ENCODE peak calls at places on chromosomes 2 and 18, in nine cellular contexts. One of them, this sample, is unnamed.

GRCh38 chr2:170236639-170237037 is 58.7 kb downstream of the MYO3B start:
- DNase-seq in AG09319: no peak
- DNase-seq in progenitor cell of endocrine pancreas: no peak
- DNase-seq in epithelial cell of esophagus: no peak
- DNase-seq in A673: no peak
- DNase-seq in fibroblast of mammary gland: no peak
- DNase-seq in B cell: no peak
- DNase-seq in esophagus squamous epithelium: no peak
- DNase-seq in endothelial cell: no peak
- DNase-seq in this sample: no peak

GRCh38 chr2:222708274-222708710 is 36.8 kb downstream of the MOGAT1 start:
- DNase-seq in AG09319: no peak
- DNase-seq in progenitor cell of endocrine pancreas: peak; percentile 64
- DNase-seq in epithelial cell of esophagus: peak; percentile 69
- DNase-seq in A673: peak; percentile 81
- DNase-seq in fibroblast of mammary gland: peak; percentile 78
- DNase-seq in B cell: peak; percentile 72
- DNase-seq in esophagus squamous epithelium: no peak
- DNase-seq in endothelial cell: peak; percentile 78
- DNase-seq in this sample: peak; percentile 65

GRCh38 chr2:175432793-175433192 is 251.3 kb upstream of the ATP5MC3 start:
- DNase-seq in AG09319: no peak
- DNase-seq in progenitor cell of endocrine pancreas: no peak
- DNase-seq in epithelial cell of esophagus: no peak
- DNase-seq in A673: no peak
- DNase-seq in fibroblast of mammary gland: no peak
- DNase-seq in B cell: no peak
- DNase-seq in esophagus squamous epithelium: no peak
- DNase-seq in endothelial cell: no peak
- DNase-seq in this sample: no peak

GRCh38 chr2:25340340-25340886 is 1.3 kb downstream of the DNMT3A start:
- DNase-seq in AG09319: no peak
- DNase-seq in progenitor cell of endocrine pancreas: no peak
- DNase-seq in epithelial cell of esophagus: no peak
- DNase-seq in A673: peak; percentile 41
- DNase-seq in fibroblast of mammary gland: no peak
- DNase-seq in B cell: no peak
- DNase-seq in esophagus squamous epithelium: no peak
- DNase-seq in endothelial cell: no peak
- DNase-seq in this sample: no peak

GRCh38 chr2:187302619-187303018 is 145.4 kb downstream of the CALCRL start:
- DNase-seq in AG09319: no peak
- DNase-seq in progenitor cell of endocrine pancreas: no peak
- DNase-seq in epithelial cell of esophagus: peak; percentile 37
- DNase-seq in A673: peak; percentile 51
- DNase-seq in fibroblast of mammary gland: peak; percentile 48
- DNase-seq in B cell: no peak
- DNase-seq in esophagus squamous epithelium: no peak
- DNase-seq in endothelial cell: no peak
- DNase-seq in this sample: peak; percentile 54

GRCh38 chr2:8487461-8487932 is 194.4 kb upstream of the ID2 start:
- DNase-seq in AG09319: no peak
- DNase-seq in progenitor cell of endocrine pancreas: no peak
- DNase-seq in epithelial cell of esophagus: no peak
- DNase-seq in A673: no peak
- DNase-seq in fibroblast of mammary gland: no peak
- DNase-seq in B cell: no peak
- DNase-seq in esophagus squamous epithelium: no peak
- DNase-seq in endothelial cell: no peak
- DNase-seq in this sample: no peak

GRCh38 chr2:81513328-81513727 is 1208.8 kb upstream of the LRRTM1 start:
- DNase-seq in AG09319: no peak
- DNase-seq in progenitor cell of endocrine pancreas: no peak
- DNase-seq in epithelial cell of esophagus: peak; percentile 6
- DNase-seq in A673: no peak
- DNase-seq in fibroblast of mammary gland: no peak
- DNase-seq in B cell: no peak
- DNase-seq in esophagus squamous epithelium: no peak
- DNase-seq in endothelial cell: no peak
- DNase-seq in this sample: no peak

GRCh38 chr18:7855671-7856070 is 288.6 kb downstream of the PTPRM start:
- DNase-seq in AG09319: no peak
- DNase-seq in progenitor cell of endocrine pancreas: no peak
- DNase-seq in epithelial cell of esophagus: no peak
- DNase-seq in A673: no peak
- DNase-seq in fibroblast of mammary gland: no peak
- DNase-seq in B cell: no peak
- DNase-seq in esophagus squamous epithelium: no peak
- DNase-seq in endothelial cell: no peak
- DNase-seq in this sample: no peak

GRCh38 chr18:37612519-37612918 is 46.9 kb upstream of the CELF4 start:
- DNase-seq in AG09319: no peak
- DNase-seq in progenitor cell of endocrine pancreas: no peak
- DNase-seq in epithelial cell of esophagus: no peak
- DNase-seq in A673: no peak
- DNase-seq in fibroblast of mammary gland: no peak
- DNase-seq in B cell: no peak
- DNase-seq in esophagus squamous epithelium: no peak
- DNase-seq in endothelial cell: no peak
- DNase-seq in this sample: no peak

GRCh38 chr18:24773101-24773500 is 312.7 kb downstream of the HRH4 start:
- DNase-seq in AG09319: no peak
- DNase-seq in progenitor cell of endocrine pancreas: no peak
- DNase-seq in epithelial cell of esophagus: no peak
- DNase-seq in A673: no peak
- DNase-seq in fibroblast of mammary gland: no peak
- DNase-seq in B cell: no peak
- DNase-seq in esophagus squamous epithelium: no peak
- DNase-seq in endothelial cell: no peak
- DNase-seq in this sample: no peak

GRCh38 chr2:229445013-229445412 is 173.9 kb upstream of the PID1 start:
- DNase-seq in AG09319: peak; percentile 86
- DNase-seq in progenitor cell of endocrine pancreas: no peak
- DNase-seq in epithelial cell of esophagus: peak; percentile 98
- DNase-seq in A673: no peak
- DNase-seq in fibroblast of mammary gland: peak; percentile 100
- DNase-seq in B cell: no peak
- DNase-seq in esophagus squamous epithelium: no peak
- DNase-seq in endothelial cell: no peak
- DNase-seq in this sample: peak; percentile 90
- TF ChIP-seq CTCF in AG09319: no peak
- TF ChIP-seq CTCF in progenitor cell of endocrine pancreas: no peak
- TF ChIP-seq CTCF in epithelial cell of esophagus: peak; percentile 34
- TF ChIP-seq CTCF in A673: no peak
- TF ChIP-seq CTCF in fibroblast of mammary gland: no peak
- TF ChIP-seq CTCF in B cell: no peak
- TF ChIP-seq CTCF in esophagus squamous epithelium: no peak
- TF ChIP-seq CTCF in endothelial cell: no peak
- TF ChIP-seq CTCF in this sample: peak; percentile 41

GRCh38 chr2:188984126-188984525 is 10.0 kb downstream of the COL3A1 start:
- DNase-seq in AG09319: peak; percentile 85
- DNase-seq in progenitor cell of endocrine pancreas: no peak
- DNase-seq in epithelial cell of esophagus: peak; percentile 20
- DNase-seq in A673: no peak
- DNase-seq in fibroblast of mammary gland: peak; percentile 84
- DNase-seq in B cell: no peak
- DNase-seq in esophagus squamous epithelium: no peak
- DNase-seq in endothelial cell: no peak
- DNase-seq in this sample: peak; percentile 50
- TF ChIP-seq CTCF in AG09319: peak; percentile 56
- TF ChIP-seq CTCF in progenitor cell of endocrine pancreas: no peak
- TF ChIP-seq CTCF in epithelial cell of esophagus: peak; percentile 35
- TF ChIP-seq CTCF in A673: peak; percentile 61
- TF ChIP-seq CTCF in fibroblast of mammary gland: peak; percentile 41
- TF ChIP-seq CTCF in B cell: no peak
- TF ChIP-seq CTCF in esophagus squamous epithelium: no peak
- TF ChIP-seq CTCF in endothelial cell: no peak
- TF ChIP-seq CTCF in this sample: peak; percentile 67

DNA sequence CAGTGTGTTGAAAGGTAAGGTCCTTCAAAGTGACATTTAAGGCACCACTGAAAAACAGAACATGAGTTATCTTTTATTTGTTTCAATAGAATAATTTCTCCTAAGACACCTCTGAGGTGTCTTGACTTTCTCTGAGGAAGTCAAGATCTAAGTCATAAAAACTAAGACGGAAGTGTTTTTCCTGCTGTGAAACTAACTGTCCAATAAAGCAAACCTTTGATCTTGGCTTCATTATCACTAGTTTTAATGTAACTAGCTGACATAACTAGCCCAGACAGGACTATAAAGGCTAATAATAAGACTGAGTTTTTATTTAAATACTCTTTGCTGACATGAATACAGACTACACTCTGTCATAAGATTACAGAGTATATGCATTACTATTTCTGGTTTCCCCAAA is 36.6 kb downstream of the INO80D start:
- DNase-seq in AG09319: no peak
- DNase-seq in progenitor cell of endocrine pancreas: no peak
- DNase-seq in epithelial cell of esophagus: no peak
- DNase-seq in A673: no peak
- DNase-seq in fibroblast of mammary gland: no peak
- DNase-seq in B cell: no peak
- DNase-seq in esophagus squamous epithelium: no peak
- DNase-seq in endothelial cell: no peak
- DNase-seq in this sample: no peak
- TF ChIP-seq CTCF in AG09319: no peak
- TF ChIP-seq CTCF in progenitor cell of endocrine pancreas: no peak
- TF ChIP-seq CTCF in epithelial cell of esophagus: no peak
- TF ChIP-seq CTCF in A673: no peak
- TF ChIP-seq CTCF in fibroblast of mammary gland: no peak
- TF ChIP-seq CTCF in B cell: no peak
- TF ChIP-seq CTCF in esophagus squamous epithelium: no peak
- TF ChIP-seq CTCF in endothelial cell: no peak
- TF ChIP-seq CTCF in this sample: no peak

GRCh38 chr2:96118698-96119388 is 2.5 kb upstream of the ADRA2B start:
- DNase-seq in AG09319: no peak
- DNase-seq in progenitor cell of endocrine pancreas: no peak
- DNase-seq in epithelial cell of esophagus: no peak
- DNase-seq in A673: no peak
- DNase-seq in fibroblast of mammary gland: no peak
- DNase-seq in B cell: no peak
- DNase-seq in esophagus squamous epithelium: no peak
- DNase-seq in endothelial cell: no peak
- DNase-seq in this sample: no peak

GRCh38 chr2:96119389-96119751 is 3.0 kb upstream of the ADRA2B start:
- DNase-seq in AG09319: no peak
- DNase-seq in progenitor cell of endocrine pancreas: no peak
- DNase-seq in epithelial cell of esophagus: no peak
- DNase-seq in A673: no peak
- DNase-seq in fibroblast of mammary gland: no peak
- DNase-seq in B cell: no peak
- DNase-seq in esophagus squamous epithelium: no peak
- DNase-seq in endothelial cell: no peak
- DNase-seq in this sample: no peak

GRCh38 chr2:96116424-96116878 is at the start of gene ADRA2B:
- DNase-seq in AG09319: no peak
- DNase-seq in progenitor cell of endocrine pancreas: peak; percentile 65
- DNase-seq in epithelial cell of esophagus: peak; percentile 85
- DNase-seq in A673: peak; percentile 60
- DNase-seq in fibroblast of mammary gland: no peak
- DNase-seq in B cell: peak; percentile 56
- DNase-seq in esophagus squamous epithelium: no peak
- DNase-seq in endothelial cell: peak; percentile 67
- DNase-seq in this sample: no peak

GRCh38 chr2:96116879-96117533 is 635 bp upstream of the ADRA2B start:
- DNase-seq in AG09319: no peak
- DNase-seq in progenitor cell of endocrine pancreas: peak; percentile 63
- DNase-seq in epithelial cell of esophagus: peak; percentile 47
- DNase-seq in A673: peak; percentile 68
- DNase-seq in fibroblast of mammary gland: peak; percentile 12
- DNase-seq in B cell: no peak
- DNase-seq in esophagus squamous epithelium: no peak
- DNase-seq in endothelial cell: peak; percentile 81
- DNase-seq in this sample: no peak

DNA sequence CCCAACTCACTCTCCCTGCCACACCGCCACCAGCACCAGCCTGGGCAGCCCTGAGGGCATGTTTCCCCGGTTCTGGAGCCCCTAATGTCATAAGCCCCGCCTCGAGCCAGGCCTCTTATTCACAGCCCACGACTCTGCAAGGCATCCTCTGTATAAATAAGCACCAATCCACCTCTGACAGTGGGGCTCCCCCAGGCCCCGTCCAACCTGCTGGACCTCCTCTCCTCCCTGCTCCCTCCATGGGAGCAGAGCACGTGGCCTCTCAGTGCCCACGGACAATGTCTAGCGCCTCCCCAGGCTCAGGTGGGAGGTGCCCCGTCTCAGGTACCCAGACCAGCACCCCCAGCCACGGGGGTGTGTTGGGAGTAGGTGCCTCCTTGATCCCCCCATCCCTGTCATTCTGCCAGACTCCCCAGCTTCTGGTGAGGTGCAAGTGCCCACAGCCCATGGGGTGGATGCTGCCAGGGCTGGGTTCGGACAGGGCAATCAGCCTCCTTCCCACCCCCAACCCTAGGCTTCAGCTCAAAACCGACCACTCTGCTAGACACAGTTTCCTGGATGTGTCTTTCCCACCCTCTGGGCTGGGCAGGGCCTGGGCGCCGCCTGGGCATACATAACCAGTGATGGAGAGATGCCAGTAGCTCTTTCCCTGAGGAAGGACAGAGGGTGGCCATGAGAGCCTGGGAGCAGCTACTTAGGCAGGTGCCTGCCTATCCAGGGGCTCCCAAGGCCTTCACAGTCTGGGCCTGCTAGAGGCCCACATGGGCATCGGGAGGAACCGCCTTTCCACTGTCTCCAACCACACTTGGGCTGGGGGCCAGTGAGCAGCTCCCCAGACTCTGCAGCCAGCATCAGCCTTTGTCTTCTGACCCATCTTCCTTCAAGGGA is 1.6 kb upstream of the ADRA2B start:
- DNase-seq in AG09319: no peak
- DNase-seq in progenitor cell of endocrine pancreas: no peak
- DNase-seq in epithelial cell of esophagus: peak; percentile 21
- DNase-seq in A673: no peak
- DNase-seq in fibroblast of mammary gland: no peak
- DNase-seq in B cell: no peak
- DNase-seq in esophagus squamous epithelium: no peak
- DNase-seq in endothelial cell: no peak
- DNase-seq in this sample: no peak
- TF ChIP-seq CTCF in AG09319: no peak
- TF ChIP-seq CTCF in progenitor cell of endocrine pancreas: peak; percentile 19
- TF ChIP-seq CTCF in epithelial cell of esophagus: peak; percentile 3
- TF ChIP-seq CTCF in A673: no peak
- TF ChIP-seq CTCF in fibroblast of mammary gland: no peak
- TF ChIP-seq CTCF in B cell: no peak
- TF ChIP-seq CTCF in esophagus squamous epithelium: no peak
- TF ChIP-seq CTCF in endothelial cell: no peak
- TF ChIP-seq CTCF in this sample: no peak

This sample was measured in HFFc6.